ENCODE peak calls at places on chromosome 6, in five cellular contexts. I is stimulated activated CD8-positive, alpha-beta memory T cell treated with anti-CD3 and anti-CD28 coated beads, Interleukin-2, amount 100 ng/mL, for 1 hour; X is T-helper 1 cell; E is right cardiac atrium; J is heart right ventricle. P is an unnamed sample.

GRCh38 chr6:43750622-43751021 is 19.4 kb upstream of the VEGFA start:
- DNase-seq in I (no peak), X (no peak), E (no peak), J (no peak), P (no peak)

GRCh38 chr6:87661016-87661415 is 41.0 kb downstream of the AKIRIN2 start:
- DNase-seq in I (no peak), X (no peak), E (no peak), J (no peak), P (no peak)

GRCh38 chr6:73739097-73739496 is 43.1 kb downstream of the CD109 start:
- DNase-seq in I (no peak), X (no peak), E (no peak), J (no peak), P (no peak)

GRCh38 chr6:74928203-74928602 is 277.6 kb downstream of the COL12A1 start:
- DNase-seq in I (no peak), X (no peak), E (no peak), J (no peak), P (no peak)

GRCh38 chr6:121437861-121438651 is 2.6 kb downstream of the GJA1 start:
- DNase-seq in I (no peak), X (no peak), E (peak), J (peak), P (no peak)

GRCh38 chr6:45369870-45370269 is 7.9 kb downstream of the SUPT3H start:
- DNase-seq in I (no peak), X (no peak), E (no peak), J (no peak), P (no peak)

GRCh38 chr6:47724300-47724699 is 25.9 kb downstream of the ADGRF4 start:
- DNase-seq in I (no peak), X (no peak), E (no peak), J (no peak), P (no peak)

GRCh38 chr6:111270121-111270520 is 182.8 kb downstream of the SLC16A10 start:
- DNase-seq in I (no peak), X (no peak), E (no peak), J (no peak), P (no peak)

GRCh38 chr6:38542031-38542430 is 97.7 kb downstream of the BTBD9 start:
- DNase-seq in I (no peak), X (no peak), E (no peak), J (no peak), P (no peak)

GRCh38 chr6:16216501-16217155 is 21.8 kb upstream of the GMPR start:
- DNase-seq in I (no peak), X (no peak), E (peak), J (no peak), P (no peak)

P was measured in CD8-positive, alpha-beta T cell.